ENCODE peak calls at places on chromosomes 4 and X, in six cellular contexts. One of them, this sample, is unnamed.

GRCh38 chr4:54677416-54677815 is 19.7 kb downstream of the KIT start:
- DNase-seq in AG04450: no peak
- DNase-seq in lung: no peak
- DNase-seq in choroid plexus epithelial cell: no peak
- DNase-seq in A549: no peak
- DNase-seq in NB4: no peak
- DNase-seq in this sample: no peak

GRCh38 chr4:151563194-151563593 is 154.2 kb downstream of the FHIP1A start:
- DNase-seq in NB4: no peak
- DNase-seq in lung: no peak
- DNase-seq in A549: no peak
- DNase-seq in AG04450: no peak
- DNase-seq in choroid plexus epithelial cell: peak; percentile 60
- DNase-seq in this sample: no peak

GRCh38 chr4:123833156-123833555 is 436.6 kb downstream of the SPRY1 start:
- DNase-seq in choroid plexus epithelial cell: no peak
- DNase-seq in AG04450: peak; percentile 67
- DNase-seq in NB4: no peak
- DNase-seq in A549: no peak
- DNase-seq in lung: no peak
- DNase-seq in this sample: no peak

GRCh38 chrX:115642895-115643530 is 82.0 kb downstream of the PLS3 start:
- DNase-seq in AG04450: peak; percentile 51
- DNase-seq in lung: no peak
- DNase-seq in A549: peak; percentile 9
- DNase-seq in NB4: peak; percentile 44
- DNase-seq in choroid plexus epithelial cell: peak; percentile 73
- DNase-seq in this sample: no peak

GRCh38 chr4:41124916-41125548 is 89.3 kb downstream of the APBB2 start:
- DNase-seq in A549: no peak
- DNase-seq in NB4: no peak
- DNase-seq in choroid plexus epithelial cell: peak; percentile 29
- DNase-seq in AG04450: no peak
- DNase-seq in lung: peak; percentile 42
- DNase-seq in this sample: no peak

GRCh38 chrX:108740299-108740774 is 4.0 kb upstream of the IRS4 start:
- DNase-seq in AG04450: no peak
- DNase-seq in A549: no peak
- DNase-seq in choroid plexus epithelial cell: no peak
- DNase-seq in lung: no peak
- DNase-seq in NB4: no peak
- DNase-seq in this sample: no peak

GRCh38 chr4:89538171-89538570 is 230.6 kb upstream of the GPRIN3 start:
- DNase-seq in lung: no peak
- DNase-seq in A549: no peak
- DNase-seq in AG04450: no peak
- DNase-seq in NB4: no peak
- DNase-seq in choroid plexus epithelial cell: no peak
- DNase-seq in this sample: no peak

GRCh38 chr4:184514121-184514988 is 40.0 kb upstream of the IRF2 start:
- DNase-seq in lung: peak; percentile 49
- DNase-seq in choroid plexus epithelial cell: peak; percentile 94
- DNase-seq in NB4: peak; percentile 90
- DNase-seq in AG04450: peak; percentile 78
- DNase-seq in A549: peak; percentile 25
- DNase-seq in this sample: peak; percentile 55

GRCh38 chrX:104721854-104722253 is 155.9 kb downstream of the IL1RAPL2 start:
- DNase-seq in A549: no peak
- DNase-seq in NB4: no peak
- DNase-seq in choroid plexus epithelial cell: no peak
- DNase-seq in AG04450: no peak
- DNase-seq in lung: no peak
- DNase-seq in this sample: no peak

GRCh38 chrX:120795301-120795700 is 80.4 kb downstream of the CT47B1 start:
- DNase-seq in NB4: no peak
- DNase-seq in lung: no peak
- DNase-seq in AG04450: no peak
- DNase-seq in A549: no peak
- DNase-seq in choroid plexus epithelial cell: peak; percentile 55
- DNase-seq in this sample: no peak

GRCh38 chrX:50889582-50889981 is 21.0 kb upstream of the BMP15 start:
- DNase-seq in choroid plexus epithelial cell: no peak
- DNase-seq in A549: no peak
- DNase-seq in lung: no peak
- DNase-seq in NB4: no peak
- DNase-seq in AG04450: no peak
- DNase-seq in this sample: no peak
- TF ChIP-seq CTCF in choroid plexus epithelial cell: no peak
- TF ChIP-seq CTCF in A549: no peak
- TF ChIP-seq CTCF in lung: no peak
- TF ChIP-seq CTCF in NB4: no peak
- TF ChIP-seq CTCF in AG04450: no peak
- TF ChIP-seq CTCF in this sample: no peak

DNA sequence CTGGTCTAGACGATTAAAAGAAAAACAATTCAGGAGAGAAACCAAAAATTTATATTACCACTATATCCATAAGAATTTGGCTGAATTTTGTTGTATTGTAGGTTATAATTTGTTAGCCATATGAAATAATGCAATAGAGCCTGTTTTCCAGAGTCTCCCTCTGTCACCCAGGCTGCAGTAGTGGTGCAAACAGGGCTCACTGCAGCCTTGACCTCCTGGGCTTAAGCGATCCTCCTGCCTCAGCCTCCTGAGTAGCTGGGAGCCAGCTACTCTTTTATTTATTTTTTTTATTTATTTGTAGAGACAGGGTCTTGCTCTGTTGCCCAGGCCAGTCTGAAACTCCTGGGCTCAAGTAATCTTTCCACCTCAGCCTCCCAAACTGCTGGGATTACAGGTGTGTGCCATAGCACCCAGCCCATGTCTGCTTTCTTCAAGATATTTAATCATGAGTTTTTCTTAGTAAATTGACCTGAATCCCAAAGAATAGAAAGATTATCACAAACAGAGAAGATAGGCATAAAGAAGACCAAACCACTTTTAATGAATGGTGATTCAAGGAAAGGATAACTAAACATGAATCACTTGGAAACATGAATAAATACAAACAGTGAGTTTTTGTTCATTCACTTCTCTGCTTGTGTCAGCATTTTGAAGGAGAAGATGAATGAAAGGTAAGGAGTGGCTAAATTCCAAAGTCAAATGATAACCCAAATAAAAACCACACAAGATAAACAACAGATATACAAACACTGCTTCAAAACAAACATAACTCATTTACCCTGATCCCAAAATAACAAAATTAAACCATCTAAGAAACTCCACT is 82.1 kb downstream of the PPP3CA start:
- DNase-seq in AG04450: no peak
- DNase-seq in A549: no peak
- DNase-seq in choroid plexus epithelial cell: no peak
- DNase-seq in NB4: no peak
- DNase-seq in lung: no peak
- DNase-seq in this sample: no peak
- H3K4me3 ChIP-seq in AG04450: no peak overlapping the region
- H3K4me3 ChIP-seq in A549: no peak overlapping the region
- H3K4me3 ChIP-seq in choroid plexus epithelial cell: no peak overlapping the region
- H3K4me3 ChIP-seq in NB4: no peak overlapping the region
- H3K4me3 ChIP-seq in lung: no peak overlapping the region
- H3K4me3 ChIP-seq in this sample: no peak overlapping the region

GRCh38 chr4:147547314-147548056 is 66.6 kb downstream of the EDNRA start:
- DNase-seq in lung: no peak
- DNase-seq in choroid plexus epithelial cell: peak; percentile 89
- DNase-seq in AG04450: no peak
- DNase-seq in NB4: no peak
- DNase-seq in A549: no peak
- DNase-seq in this sample: no peak

GRCh38 chr4:147539959-147540358 is 59.1 kb downstream of the EDNRA start:
- DNase-seq in choroid plexus epithelial cell: no peak
- DNase-seq in A549: no peak
- DNase-seq in NB4: no peak
- DNase-seq in AG04450: no peak
- DNase-seq in lung: no peak
- DNase-seq in this sample: no peak

GRCh38 chr4:147546341-147546740 is 65.4 kb downstream of the EDNRA start:
- DNase-seq in AG04450: peak; percentile 92
- DNase-seq in choroid plexus epithelial cell: peak; percentile 95
- DNase-seq in lung: no peak
- DNase-seq in A549: peak; percentile 14
- DNase-seq in NB4: no peak
- DNase-seq in this sample: no peak

GRCh38 chr4:147542229-147542990 is 61.5 kb downstream of the EDNRA start:
- DNase-seq in AG04450: no peak
- DNase-seq in A549: no peak
- DNase-seq in choroid plexus epithelial cell: no peak
- DNase-seq in lung: no peak
- DNase-seq in NB4: no peak
- DNase-seq in this sample: no peak

GRCh38 chr4:147543039-147543438 is 62.1 kb downstream of the EDNRA start:
- DNase-seq in choroid plexus epithelial cell: peak; percentile 26
- DNase-seq in NB4: no peak
- DNase-seq in lung: no peak
- DNase-seq in A549: no peak
- DNase-seq in AG04450: no peak
- DNase-seq in this sample: no peak
- TF ChIP-seq CTCF in choroid plexus epithelial cell: no peak
- TF ChIP-seq CTCF in NB4: no peak
- TF ChIP-seq CTCF in lung: no peak
- TF ChIP-seq CTCF in A549: no peak
- TF ChIP-seq CTCF in AG04450: no peak
- TF ChIP-seq CTCF in this sample: no peak

DNA sequence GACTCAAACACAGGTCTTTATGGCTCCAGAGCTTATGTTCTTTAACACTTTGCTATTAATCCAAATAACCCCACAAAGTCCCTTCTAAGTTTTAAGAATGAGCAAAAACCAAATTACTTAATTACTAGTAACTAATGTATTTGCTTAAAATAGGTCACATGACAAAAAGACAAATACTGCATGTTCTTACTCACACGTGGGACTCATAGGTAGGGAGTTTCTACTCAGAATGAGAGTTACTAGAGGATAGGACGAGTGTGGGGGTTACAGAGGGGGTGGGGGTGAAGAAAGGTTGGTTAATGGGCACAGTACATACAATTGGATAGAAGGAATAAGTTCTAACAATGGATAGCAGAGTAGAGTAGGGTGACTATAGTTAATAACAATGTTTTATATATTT is 5.8 kb downstream of the RPS6KA3 start:
- DNase-seq in lung: no peak
- DNase-seq in NB4: no peak
- DNase-seq in AG04450: no peak
- DNase-seq in A549: no peak
- DNase-seq in choroid plexus epithelial cell: no peak
- DNase-seq in this sample: no peak
- H3K4me3 ChIP-seq in lung: no peak overlapping the region
- H3K4me3 ChIP-seq in NB4: no peak overlapping the region
- H3K4me3 ChIP-seq in AG04450: no peak overlapping the region
- H3K4me3 ChIP-seq in A549: no peak overlapping the region
- H3K4me3 ChIP-seq in choroid plexus epithelial cell: no peak overlapping the region
- H3K4me3 ChIP-seq in this sample: no peak overlapping the region

GRCh38 chr4:113106076-113106475 is 56.6 kb downstream of the ANK2 start:
- DNase-seq in AG04450: peak; percentile 4
- DNase-seq in choroid plexus epithelial cell: peak; percentile 67
- DNase-seq in NB4: peak; percentile 16
- DNase-seq in A549: peak; percentile 2
- DNase-seq in lung: no peak
- DNase-seq in this sample: peak; percentile 22
- TF ChIP-seq CTCF in AG04450: peak; percentile 32
- TF ChIP-seq CTCF in choroid plexus epithelial cell: peak; percentile 45
- TF ChIP-seq CTCF in NB4: no peak
- TF ChIP-seq CTCF in A549: peak; percentile 48
- TF ChIP-seq CTCF in lung: no peak
- TF ChIP-seq CTCF in this sample: peak; percentile 53

DNA sequence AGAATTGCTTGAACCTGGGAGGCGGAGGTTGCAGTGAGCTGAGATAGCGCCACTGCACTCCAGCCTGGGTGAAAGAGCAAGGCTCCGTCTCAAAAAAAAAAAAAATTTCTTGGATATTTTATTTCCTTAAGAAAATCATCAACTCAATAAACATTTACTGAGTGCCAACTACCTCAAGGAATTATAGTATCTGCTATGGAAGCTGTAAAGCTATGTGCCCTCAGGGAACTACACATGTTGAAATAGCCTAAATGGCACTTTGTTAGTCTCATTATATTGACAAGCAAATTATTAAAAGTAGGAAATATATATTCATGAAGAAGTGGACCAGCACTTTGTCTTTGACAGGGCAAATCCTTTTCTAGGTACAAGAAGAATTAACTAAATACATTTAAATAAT is 40.8 kb downstream of the ELOVL6 start:
- DNase-seq in choroid plexus epithelial cell: no peak
- DNase-seq in A549: no peak
- DNase-seq in lung: no peak
- DNase-seq in AG04450: no peak
- DNase-seq in NB4: no peak
- DNase-seq in this sample: no peak
- H3K4me3 ChIP-seq in choroid plexus epithelial cell: no peak overlapping the region
- H3K4me3 ChIP-seq in A549: no peak overlapping the region
- H3K4me3 ChIP-seq in lung: no peak overlapping the region
- H3K4me3 ChIP-seq in AG04450: no peak overlapping the region
- H3K4me3 ChIP-seq in NB4: no peak overlapping the region
- H3K4me3 ChIP-seq in this sample: no peak overlapping the region

GRCh38 chrX:96764864-96765263 is 80.2 kb downstream of the DIAPH2 start:
- DNase-seq in A549: no peak
- DNase-seq in NB4: no peak
- DNase-seq in lung: no peak
- DNase-seq in AG04450: no peak
- DNase-seq in choroid plexus epithelial cell: no peak
- DNase-seq in this sample: no peak

GRCh38 chrX:96771500-96771899 is 86.9 kb downstream of the DIAPH2 start:
- DNase-seq in lung: no peak
- DNase-seq in A549: no peak
- DNase-seq in AG04450: no peak
- DNase-seq in NB4: peak; percentile 26
- DNase-seq in choroid plexus epithelial cell: no peak
- DNase-seq in this sample: no peak

GRCh38 chrX:96774116-96774515 is 89.5 kb downstream of the DIAPH2 start:
- DNase-seq in choroid plexus epithelial cell: no peak
- DNase-seq in NB4: no peak
- DNase-seq in A549: no peak
- DNase-seq in AG04450: no peak
- DNase-seq in lung: no peak
- DNase-seq in this sample: no peak

DNA sequence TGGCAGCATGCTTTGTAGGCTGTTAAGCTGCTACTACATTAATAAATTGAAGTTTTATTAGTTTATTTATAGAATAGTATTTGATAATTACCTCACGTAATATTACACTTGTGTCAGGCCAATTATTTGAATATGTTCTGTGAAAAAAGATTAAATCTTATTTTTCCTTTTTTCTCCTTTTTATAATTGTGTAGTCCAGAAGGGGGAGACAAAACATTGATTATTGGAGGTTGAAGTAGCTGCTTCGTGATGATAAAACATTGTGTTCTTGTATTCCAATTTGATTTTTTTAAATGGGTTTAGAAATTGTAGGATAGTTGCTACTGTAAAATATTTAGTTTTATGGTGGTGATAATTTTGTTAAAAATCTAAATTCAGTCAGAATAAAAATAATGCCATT is 85.7 kb downstream of the DIAPH2 start:
- DNase-seq in A549: peak; percentile 7
- DNase-seq in choroid plexus epithelial cell: peak; percentile 41
- DNase-seq in lung: no peak
- DNase-seq in AG04450: no peak
- DNase-seq in NB4: peak; percentile 26
- DNase-seq in this sample: no peak
- TF ChIP-seq CTCF in A549: peak; percentile 60
- TF ChIP-seq CTCF in choroid plexus epithelial cell: peak; percentile 39
- TF ChIP-seq CTCF in lung: no peak
- TF ChIP-seq CTCF in AG04450: peak; percentile 44
- TF ChIP-seq CTCF in NB4: no peak
- TF ChIP-seq CTCF in this sample: peak; percentile 37